ENCODE peak calls at places on chromosome 7, in eight cellular contexts. B, T, F, N, Z, U, G and J are unnamed samples.

GRCh38 chr7:9201928-9202327 is 768.5 kb downstream of the NXPH1 start:
- DNase-seq in F (no peak), G (no peak), T (no peak), N (no peak), Z (no peak), U (no peak), B (no peak), J (no peak)

GRCh38 chr7:114663502-114663901 is 248.9 kb downstream of the FOXP2 start:
- DNase-seq in F (no peak), Z (peak), B (peak), T (peak), N (no peak), G (no peak), U (no peak), J (no peak)

GRCh38 chr7:133253522-133253882 is 624 bp downstream of the EXOC4 start:
- DNase-seq in G (no peak), B (no peak), F (no peak), T (no peak), U (no peak), N (no peak), Z (peak), J (no peak)

GRCh38 chr7:115306541-115306940 is 384.6 kb downstream of the MDFIC start:
- DNase-seq in F (no peak), U (no peak), T (no peak), B (no peak), N (no peak), Z (no peak), G (no peak), J (no peak)

GRCh38 chr7:81705206-81705605 is 64.6 kb downstream of the HGF start:
- DNase-seq in U (no peak), Z (no peak), N (no peak), G (no peak), T (no peak), B (no peak), F (no peak), J (no peak)

GRCh38 chr7:105429746-105430612 is 41.3 kb upstream of the SRPK2 start:
- DNase-seq in T (peak), U (no peak), F (peak), N (no peak), Z (peak), B (no peak), G (no peak), J (no peak)

GRCh38 chr7:120091807-120092206 is 181.2 kb upstream of the KCND2 start:
- DNase-seq in U (no peak), N (no peak), G (no peak), B (no peak), F (no peak), T (no peak), Z (no peak), J (no peak)

GRCh38 chr7:113775401-113775800 is 143.4 kb downstream of the PPP1R3A start:
- DNase-seq in F (no peak), N (no peak), U (no peak), Z (no peak), G (no peak), T (no peak), B (no peak), J (no peak)

GRCh38 chr7:80640841-80641240 is 2.4 kb downstream of the CD36 start:
- DNase-seq in U (no peak), F (no peak), G (no peak), T (no peak), Z (no peak), B (no peak), N (no peak), J (no peak)

GRCh38 chr7:138278601-138279000 is 181.5 kb upstream of the TRIM24 start:
- DNase-seq in N (no peak), U (no peak), F (no peak), T (no peak), B (no peak), G (no peak), Z (no peak), J (no peak)

GRCh38 chr7:57308631-57309408 is 141.2 kb upstream of the ZNF716 start:
- DNase-seq in G (no peak), U (no peak), F (no peak), T (no peak), Z (no peak), N (no peak), B (no peak), J (no peak)

GRCh38 chr7:57300747-57301146 is 149.2 kb upstream of the ZNF716 start:
- DNase-seq in F (no peak), G (no peak), Z (no peak), B (no peak), U (no peak), T (no peak), N (no peak), J (no peak)

GRCh38 chr7:57305192-57305748 is 144.7 kb upstream of the ZNF716 start:
- DNase-seq in B (no peak), F (no peak), N (no peak), T (no peak), U (no peak), Z (no peak), G (no peak), J (no peak)
- TF ChIP-seq CTCF in B (peak), F (no peak), N (no peak), T (no peak), U (peak), Z (no peak), G (peak), J (no peak)

GRCh38 chr7:73615886-73616285 is 8.4 kb downstream of the MLXIPL start:
- DNase-seq in U (no peak), T (no peak), N (no peak), F (no peak), Z (no peak), B (no peak), G (no peak), J (no peak)
- TF ChIP-seq CTCF in U (no peak), T (no peak), N (no peak), F (no peak), Z (no peak), B (no peak), G (no peak), J (no peak)

DNA sequence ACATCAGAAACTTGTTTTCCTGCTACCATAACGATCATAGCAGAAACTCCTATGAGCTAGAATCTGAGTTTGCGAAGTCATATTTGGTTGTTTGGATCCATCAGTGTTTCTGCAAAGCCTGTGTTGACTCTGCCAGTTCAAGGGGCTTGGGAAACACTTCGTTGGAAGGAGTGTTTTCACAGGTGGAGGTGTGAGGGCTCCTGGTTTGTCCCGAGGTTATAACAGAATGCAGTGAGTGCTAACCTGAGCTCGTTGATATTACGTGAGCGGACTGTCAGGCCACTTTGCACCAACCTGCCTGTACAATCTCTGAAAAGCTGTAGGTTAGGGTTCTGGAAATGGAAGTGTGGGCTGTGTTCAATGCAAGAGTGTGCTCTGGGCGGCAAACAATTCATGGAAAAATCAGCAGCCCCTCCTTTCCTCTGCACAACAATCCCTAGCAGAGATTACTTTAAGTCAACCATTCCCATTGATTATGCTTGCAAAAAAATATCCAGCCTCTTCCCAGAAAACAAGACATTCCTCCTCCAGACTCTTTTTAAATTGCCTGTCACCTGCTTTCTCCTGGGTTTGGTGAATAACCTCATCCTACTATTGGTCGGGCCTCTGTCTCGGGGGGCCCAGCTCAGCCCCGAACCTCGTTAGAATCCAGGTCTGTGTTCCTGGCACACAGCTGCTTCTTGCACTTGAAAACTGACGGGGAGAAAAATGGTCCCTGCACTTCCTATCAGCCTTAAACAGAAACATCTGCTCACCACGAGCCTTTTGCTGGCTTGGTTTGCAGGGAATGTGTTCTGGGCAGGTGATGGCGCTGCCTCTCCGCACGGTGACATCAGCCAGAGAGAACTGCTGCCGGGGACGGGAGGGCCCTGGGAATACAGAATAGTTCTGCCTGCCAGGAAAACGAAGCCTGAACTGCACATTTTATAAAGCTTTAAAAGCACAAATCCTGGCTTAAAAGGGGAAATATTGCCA is 622.2 kb downstream of the TYW1 start:
- DNase-seq in Z (peak), F (no peak), N (no peak), U (no peak), G (no peak), T (no peak), B (no peak), J (no peak)
- TF ChIP-seq CTCF in Z (no peak), F (no peak), N (no peak), U (no peak), G (peak), T (no peak), B (no peak), J (peak)

DNA sequence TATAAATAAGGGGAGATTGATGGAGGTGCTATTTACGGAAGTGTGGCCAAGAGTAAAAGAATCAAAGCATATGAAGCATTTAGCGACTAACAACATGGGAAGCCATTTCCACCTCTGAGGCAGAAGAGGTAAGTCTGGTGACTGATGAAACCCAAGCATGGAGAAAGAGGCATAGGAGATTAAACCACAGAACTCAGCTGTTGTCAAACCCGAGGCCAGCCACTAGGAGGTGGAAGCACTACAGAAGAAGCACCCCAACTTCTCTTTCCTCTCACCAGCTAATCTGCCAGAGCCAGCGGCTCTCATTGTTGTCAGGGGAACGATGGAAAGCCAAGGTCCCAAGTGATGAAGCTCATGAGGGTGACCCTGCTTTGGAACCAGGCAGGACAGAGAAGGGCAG is 19.6 kb upstream of the CNTNAP2 start:
- DNase-seq in B (no peak), F (no peak), U (no peak), Z (peak), G (no peak), T (no peak), N (no peak), J (no peak)
- TF ChIP-seq CTCF in B (peak), F (no peak), U (no peak), Z (peak), G (no peak), T (no peak), N (no peak), J (peak)

DNA sequence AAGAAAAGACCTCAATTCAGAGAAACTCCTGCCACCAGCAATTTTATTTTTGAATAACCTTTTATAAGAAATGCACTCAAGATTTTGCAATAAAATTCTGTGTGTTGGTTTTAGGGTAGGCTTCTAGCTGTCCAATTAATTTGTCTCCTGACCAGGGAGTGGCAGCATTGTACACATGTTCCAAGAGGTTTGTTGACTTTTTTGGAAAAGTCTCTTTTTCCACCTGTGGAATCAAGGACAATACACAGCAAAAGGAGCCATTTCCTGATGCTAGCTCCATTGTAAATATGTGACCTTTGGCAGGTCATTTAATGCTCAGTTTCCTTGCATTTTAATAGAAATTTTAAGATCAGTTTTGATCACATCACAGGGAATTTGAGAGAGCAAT is 1.8 kb downstream of the GIMAP5 start:
- DNase-seq in Z (no peak), T (no peak), B (no peak), G (no peak), U (no peak), F (no peak), N (no peak), J (no peak)
- TF ChIP-seq CTCF in Z (no peak), T (no peak), B (no peak), G (peak), U (peak), F (no peak), N (no peak), J (no peak)

GRCh38 chr7:128135275-128136214 is 104.3 kb upstream of the LRRC4 start:
- DNase-seq in U (peak), B (no peak), T (no peak), G (peak), F (no peak), N (peak), Z (peak), J (peak)
- TF ChIP-seq CTCF in U (peak), B (peak), T (peak), G (peak), F (peak), N (peak), Z (peak), J (peak)

DNA sequence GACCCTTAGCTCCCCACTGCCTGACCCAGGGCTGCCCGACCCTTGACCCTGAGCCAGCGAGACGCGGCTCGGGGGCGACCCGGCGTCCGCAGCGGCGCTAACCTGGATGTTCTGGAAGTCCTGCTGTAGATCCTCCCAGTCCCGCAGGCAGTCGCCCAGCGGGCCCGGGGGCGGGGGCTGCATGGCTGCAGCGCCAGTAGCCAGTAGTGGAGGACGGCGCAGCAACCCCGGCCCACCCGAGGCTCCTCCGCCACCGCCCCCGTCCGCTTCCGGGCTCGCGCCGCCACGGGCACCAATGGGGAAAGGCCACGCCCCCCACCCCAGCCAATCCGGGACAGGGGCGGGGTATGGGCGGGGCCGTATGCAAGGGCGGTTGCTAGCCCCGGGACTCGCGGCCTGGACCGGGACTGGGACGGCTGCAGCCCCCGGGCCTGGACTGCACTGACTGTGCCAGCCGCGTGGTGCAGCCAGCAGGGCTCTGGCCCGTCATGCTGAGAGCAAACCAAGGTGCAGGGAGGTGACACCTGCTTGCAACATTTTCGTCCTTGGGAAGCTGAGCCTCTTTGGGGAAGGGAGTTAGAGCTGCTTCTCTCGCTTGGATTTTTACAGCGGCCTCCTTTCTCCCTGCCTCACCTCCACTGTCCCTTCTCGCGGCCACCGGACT is at the start of gene TMEM120A:
- DNase-seq in T (peak), N (peak), F (peak), U (peak), Z (peak), G (peak), B (peak), J (peak)
- TF ChIP-seq CTCF in T (peak), N (no peak), F (no peak), U (no peak), Z (peak), G (peak), B (no peak), J (peak)

GRCh38 chr7:20784311-20785210 is 2.1 kb downstream of the SP8 start:
- DNase-seq in U (no peak), T (no peak), Z (peak), N (no peak), G (no peak), B (no peak), F (no peak), J (no peak)
- TF ChIP-seq CTCF in U (no peak), T (peak), Z (no peak), N (no peak), G (no peak), B (no peak), F (no peak), J (peak)

GRCh38 chr7:74612015-74612829 is 45.3 kb upstream of the GTF2I start:
- DNase-seq in B (no peak), Z (peak), G (no peak), F (no peak), U (no peak), T (no peak), N (no peak), J (no peak)

GRCh38 chr7:74619235-74619860 is 38.2 kb upstream of the GTF2I start:
- DNase-seq in Z (peak), N (no peak), F (no peak), B (no peak), G (no peak), U (no peak), T (no peak), J (no peak)

DNA sequence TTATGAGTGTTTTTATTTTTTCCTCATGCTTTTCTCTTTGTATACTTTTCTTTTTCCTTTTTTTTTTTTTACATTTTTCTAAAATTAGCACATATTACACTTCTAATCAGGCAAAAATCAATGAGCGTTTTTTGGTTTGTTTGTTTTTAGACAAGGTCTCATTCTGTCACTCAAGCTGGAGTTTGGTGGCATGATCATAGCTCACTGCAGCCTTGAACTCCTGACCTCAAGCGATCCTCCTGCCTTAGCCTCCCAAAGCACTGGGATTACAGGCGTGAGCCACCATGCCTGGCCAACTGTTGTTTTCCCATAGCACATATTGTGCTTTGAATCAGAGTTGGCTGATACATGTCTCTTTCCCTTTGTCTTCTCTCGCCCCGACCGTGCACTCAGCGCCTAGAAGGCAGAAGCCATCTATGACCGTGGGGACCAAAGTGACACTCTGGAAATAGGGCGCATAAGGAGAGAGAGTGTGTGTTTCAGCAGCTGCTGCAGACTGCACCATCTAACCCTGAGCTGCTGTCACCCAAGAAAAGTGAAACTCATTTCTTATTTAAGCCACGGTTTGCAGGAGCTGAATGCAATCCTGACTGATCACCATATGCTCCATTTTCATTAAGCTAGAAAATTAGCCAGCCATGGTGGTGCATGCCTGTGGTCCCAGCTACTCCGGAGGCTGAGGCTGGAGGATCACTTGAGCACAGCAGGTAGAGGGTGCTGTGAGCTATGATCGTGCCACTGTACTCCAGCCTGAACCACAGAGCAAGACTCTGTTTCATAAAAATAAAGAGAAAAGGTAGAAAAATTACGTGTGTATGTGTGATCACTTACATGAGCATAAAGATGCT is 41.4 kb upstream of the GTF2I start:
- DNase-seq in U (no peak), G (no peak), Z (no peak), B (no peak), T (no peak), F (no peak), N (no peak), J (no peak)
- TF ChIP-seq CTCF in U (no peak), G (no peak), Z (no peak), B (no peak), T (no peak), F (no peak), N (no peak), J (no peak)

GRCh38 chr7:148630078-148630477 is 39.5 kb downstream of the C7orf33 start:
- DNase-seq in U (no peak), Z (no peak), F (no peak), N (no peak), B (no peak), T (no peak), G (no peak), J (no peak)
- TF ChIP-seq CTCF in U (no peak), Z (no peak), F (no peak), N (no peak), B (no peak), T (no peak), G (no peak), J (no peak)